ENCODE peak calls at places on chromosome 5, in four cellular contexts. One of them, this sample, is unnamed.

GRCh38 chr5:143966280-143966679 is 154.3 kb downstream of the HMHB1 start:
- DNase-seq in H1: no peak
- DNase-seq in A549: no peak
- DNase-seq in HepG2: no peak
- DNase-seq in this sample: no peak

GRCh38 chr5:139368613-139369012 is 14.5 kb downstream of the SLC23A1 start:
- DNase-seq in H1: no peak
- DNase-seq in A549: no peak
- DNase-seq in HepG2: no peak
- DNase-seq in this sample: no peak

GRCh38 chr5:14332038-14332631 is 189.0 kb downstream of the TRIO start:
- DNase-seq in H1: no peak
- DNase-seq in A549: no peak
- DNase-seq in HepG2: no peak
- DNase-seq in this sample: no peak

GRCh38 chr5:84028093-84028492 is 307.4 kb upstream of the HAPLN1 start:
- DNase-seq in H1: no peak
- DNase-seq in A549: no peak
- DNase-seq in HepG2: no peak
- DNase-seq in this sample: no peak

GRCh38 chr5:179287631-179288030 is 57.6 kb downstream of the ADAMTS2 start:
- DNase-seq in H1: no peak
- DNase-seq in A549: no peak
- DNase-seq in HepG2: no peak
- DNase-seq in this sample: no peak

GRCh38 chr5:172274951-172275753 is 8.4 kb downstream of the UBTD2 start:
- DNase-seq in H1: no peak
- DNase-seq in A549: no peak
- DNase-seq in HepG2: no peak
- DNase-seq in this sample: no peak

GRCh38 chr5:82164957-82165698 is 113.0 kb downstream of the RPS23 start:
- DNase-seq in H1: no peak
- DNase-seq in A549: peak
- DNase-seq in HepG2: no peak
- DNase-seq in this sample: no peak

GRCh38 chr5:51567636-51568035 is 184.4 kb downstream of the ISL1 start:
- DNase-seq in H1: no peak
- DNase-seq in A549: no peak
- DNase-seq in HepG2: no peak
- DNase-seq in this sample: no peak

GRCh38 chr5:1204693-1205242 is 3.4 kb downstream of the SLC6A19 start:
- DNase-seq in H1: no peak
- DNase-seq in A549: peak
- DNase-seq in HepG2: peak
- DNase-seq in this sample: peak

GRCh38 chr5:142189813-142190212 is 81.2 kb downstream of the NDFIP1 start:
- DNase-seq in H1: no peak
- DNase-seq in A549: no peak
- DNase-seq in HepG2: no peak
- DNase-seq in this sample: no peak

GRCh38 chr5:76978869-76979268 is 26.0 kb downstream of the CRHBP start:
- DNase-seq in H1: no peak
- DNase-seq in A549: no peak
- DNase-seq in HepG2: no peak
- DNase-seq in this sample: no peak

GRCh38 chr5:127826011-127826410 is 122.8 kb downstream of the CCDC192 start:
- DNase-seq in H1: no peak
- DNase-seq in A549: no peak
- DNase-seq in HepG2: no peak
- DNase-seq in this sample: no peak

GRCh38 chr5:17077447-17078233 is 139.8 kb upstream of the BASP1 start:
- DNase-seq in H1: no peak
- DNase-seq in A549: no peak
- DNase-seq in HepG2: no peak
- DNase-seq in this sample: no peak

GRCh38 chr5:87421307-87421706 is 8.6 kb upstream of the CCNH start:
- DNase-seq in H1: no peak
- DNase-seq in A549: no peak
- DNase-seq in HepG2: no peak
- DNase-seq in this sample: no peak

GRCh38 chr5:51389326-51389581 is 6.0 kb downstream of the ISL1 start:
- DNase-seq in H1: no peak
- DNase-seq in A549: no peak
- DNase-seq in HepG2: no peak
- DNase-seq in this sample: no peak

GRCh38 chr5:176415240-176416122 is 858 bp downstream of the CLTB start:
- DNase-seq in H1: no peak
- DNase-seq in A549: peak
- DNase-seq in HepG2: no peak
- DNase-seq in this sample: peak

GRCh38 chr5:66896207-66896606 is 300.0 kb downstream of the MAST4 start:
- DNase-seq in H1: no peak
- DNase-seq in A549: no peak
- DNase-seq in HepG2: no peak
- DNase-seq in this sample: no peak

GRCh38 chr5:132814441-132815294 is 1.6 kb downstream of the SOWAHA start:
- DNase-seq in H1: no peak
- DNase-seq in A549: no peak
- DNase-seq in HepG2: no peak
- DNase-seq in this sample: no peak

GRCh38 chr5:84647581-84647980 is 262.9 kb upstream of the EDIL3 start:
- DNase-seq in H1: no peak
- DNase-seq in A549: no peak
- DNase-seq in HepG2: no peak
- DNase-seq in this sample: no peak

DNA sequence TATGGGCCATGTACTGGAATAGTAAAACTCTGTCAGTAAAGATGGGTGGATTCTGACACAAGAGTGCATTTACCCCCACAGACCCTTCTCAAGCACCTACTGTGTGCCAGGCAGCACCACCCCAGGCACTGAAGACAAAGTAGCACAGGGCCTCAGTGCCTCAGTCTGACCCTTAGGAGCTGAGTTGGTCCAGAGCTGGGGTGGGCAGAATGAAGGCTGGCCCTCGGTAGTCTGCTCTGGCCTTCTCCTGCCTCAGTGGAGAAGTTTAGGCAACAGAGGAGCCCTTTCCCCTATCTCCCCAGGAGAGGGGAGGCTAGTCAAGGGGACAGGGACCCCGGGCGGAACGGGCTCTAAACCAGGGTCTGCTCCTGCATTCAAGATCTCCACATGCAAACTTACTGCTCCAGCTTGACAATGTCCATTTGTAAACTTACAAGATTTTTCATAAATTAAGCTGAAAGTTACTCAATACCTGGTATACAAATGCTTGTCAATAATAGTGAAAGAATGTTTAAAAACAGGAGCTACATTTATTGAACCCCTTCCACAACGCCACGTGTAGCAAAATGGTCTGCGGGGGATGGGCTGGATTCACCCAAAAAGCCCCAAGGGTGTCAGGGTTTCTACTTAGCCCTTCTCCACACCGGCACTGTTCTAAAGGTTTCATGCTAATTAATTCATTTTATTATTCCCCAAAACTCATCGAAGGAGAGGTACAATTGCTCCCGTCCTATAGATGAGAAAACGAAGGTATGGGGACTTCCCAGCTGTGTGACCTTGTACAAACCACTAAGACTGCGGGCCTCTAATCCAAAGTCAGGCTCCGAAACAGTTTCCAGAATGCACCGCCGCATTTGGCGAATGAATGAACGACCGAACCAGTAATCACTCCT is 1.5 kb downstream of the VDAC1 start:
- DNase-seq in H1: no peak
- DNase-seq in A549: no peak
- DNase-seq in HepG2: no peak
- DNase-seq in this sample: no peak
- TF ChIP-seq PHF8 in H1: no peak
- TF ChIP-seq PHF8 in A549: no peak
- TF ChIP-seq PHF8 in HepG2: no peak
- TF ChIP-seq PHF8 in this sample: no peak

DNA sequence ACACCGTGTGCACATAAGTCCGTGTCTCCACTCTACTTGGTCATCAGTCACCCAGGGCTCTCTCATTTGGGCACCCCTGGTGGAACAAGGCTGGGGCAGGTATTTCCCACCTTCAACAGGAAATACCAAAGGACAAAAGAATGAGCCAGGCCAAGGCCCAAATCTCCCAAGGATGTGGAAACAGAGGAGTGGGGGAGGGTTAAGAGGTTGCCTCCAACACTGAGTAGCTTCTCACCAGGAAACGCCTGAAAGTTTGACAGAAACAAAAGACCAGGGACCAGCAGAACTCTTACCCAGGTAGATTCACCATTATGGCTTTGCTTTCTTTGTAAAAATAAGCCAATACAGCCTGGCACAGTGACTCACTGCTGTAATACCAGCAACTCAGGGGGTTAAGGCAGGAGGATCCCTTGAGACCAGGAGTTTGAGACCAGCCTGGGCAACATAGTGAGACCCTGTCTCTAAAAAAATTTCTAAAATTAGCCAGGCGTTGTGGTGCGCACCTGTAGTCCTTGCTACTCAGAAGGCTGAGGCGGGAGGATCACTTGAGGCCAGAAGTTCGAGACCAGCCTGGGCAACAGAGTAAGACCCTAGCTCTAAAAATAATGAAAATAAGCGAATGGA is 12.7 kb downstream of the SLC1A3 start:
- DNase-seq in H1: peak
- DNase-seq in A549: no peak
- DNase-seq in HepG2: no peak
- DNase-seq in this sample: no peak
- TF ChIP-seq PHF8 in H1: no peak
- TF ChIP-seq PHF8 in A549: no peak
- TF ChIP-seq PHF8 in HepG2: no peak
- TF ChIP-seq PHF8 in this sample: no peak

DNA sequence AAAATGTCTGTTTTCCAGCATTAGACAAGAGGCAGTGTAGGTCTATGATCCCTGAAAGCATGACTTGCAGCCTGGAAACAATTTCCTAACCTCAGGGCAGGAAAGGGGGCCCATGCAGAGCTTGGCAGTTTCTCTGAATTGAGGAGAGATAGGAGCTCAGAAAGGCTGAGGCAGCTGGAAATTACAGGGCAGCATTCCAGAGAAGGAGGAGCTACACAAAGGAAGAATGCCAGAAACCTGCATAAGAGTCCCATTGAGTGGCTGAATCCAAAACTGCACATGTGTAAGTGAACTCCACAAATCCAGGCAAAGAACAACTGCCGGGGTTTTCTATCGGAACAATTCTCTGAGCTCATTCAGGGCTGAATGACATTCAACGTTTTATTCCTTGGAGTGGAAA is 346.8 kb downstream of the PIK3R1 start:
- DNase-seq in H1: no peak
- DNase-seq in A549: no peak
- DNase-seq in HepG2: no peak
- DNase-seq in this sample: no peak
- TF ChIP-seq PHF8 in H1: no peak
- TF ChIP-seq PHF8 in A549: no peak
- TF ChIP-seq PHF8 in HepG2: no peak
- TF ChIP-seq PHF8 in this sample: no peak

GRCh38 chr5:120358949-120359348 is 105.2 kb upstream of the PRR16 start:
- DNase-seq in H1: no peak
- DNase-seq in A549: no peak
- DNase-seq in HepG2: no peak
- DNase-seq in this sample: no peak

GRCh38 chr5:120354126-120354525 is 110.0 kb upstream of the PRR16 start:
- DNase-seq in H1: no peak
- DNase-seq in A549: no peak
- DNase-seq in HepG2: no peak
- DNase-seq in this sample: no peak
- TF ChIP-seq PHF8 in H1: no peak
- TF ChIP-seq PHF8 in A549: no peak
- TF ChIP-seq PHF8 in HepG2: no peak
- TF ChIP-seq PHF8 in this sample: no peak

GRCh38 chr5:5492087-5492933 is 69.8 kb downstream of the ICE1 start:
- DNase-seq in H1: no peak
- DNase-seq in A549: peak
- DNase-seq in HepG2: peak
- DNase-seq in this sample: peak
- TF ChIP-seq PHF8 in H1: no peak
- TF ChIP-seq PHF8 in A549: no peak
- TF ChIP-seq PHF8 in HepG2: no peak
- TF ChIP-seq PHF8 in this sample: no peak

DNA sequence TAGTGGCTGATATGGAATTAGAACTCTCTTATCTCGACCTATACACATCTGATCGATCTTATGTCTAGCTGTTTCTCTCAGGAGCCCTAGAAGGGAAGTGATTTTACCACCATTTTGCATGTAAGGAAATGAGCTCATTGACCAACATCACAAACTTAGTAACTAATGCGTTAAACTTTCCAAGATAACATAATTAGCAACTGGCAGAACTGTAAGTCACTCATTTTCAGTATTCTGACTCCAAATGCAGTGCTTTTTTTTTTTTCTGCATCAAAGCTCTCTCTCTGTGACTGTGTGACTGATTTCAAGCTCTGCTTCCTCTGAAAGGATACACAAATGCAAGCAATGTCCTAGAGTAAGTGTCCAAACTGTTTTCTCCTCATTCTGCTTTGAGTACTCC is 68.1 kb upstream of the FBXL7 start:
- DNase-seq in H1: no peak
- DNase-seq in A549: no peak
- DNase-seq in HepG2: no peak
- DNase-seq in this sample: no peak
- TF ChIP-seq PHF8 in H1: no peak
- TF ChIP-seq PHF8 in A549: no peak
- TF ChIP-seq PHF8 in HepG2: no peak
- TF ChIP-seq PHF8 in this sample: no peak

GRCh38 chr5:43192558-43193170 is 639 bp downstream of the NIM1K start:
- DNase-seq in H1: no peak
- DNase-seq in A549: no peak
- DNase-seq in HepG2: no peak
- DNase-seq in this sample: no peak
- TF ChIP-seq PHF8 in H1: no peak
- TF ChIP-seq PHF8 in A549: no peak
- TF ChIP-seq PHF8 in HepG2: no peak
- TF ChIP-seq PHF8 in this sample: no peak